ENCODE peak calls at places on chromosomes 12 and 14, in four cellular contexts. B, H, Z and R are unnamed samples.

GRCh38 chr12:4892418-4892817 is 17.3 kb upstream of the KCNA1 start:
- DNase-seq in B (no peak), H (no peak), Z (no peak), R (no peak)

GRCh38 chr12:26198742-26199141 is 3.4 kb downstream of the SSPN start:
- DNase-seq in B (peak; percentile 51), H (peak; percentile 29), Z (peak; percentile 52), R (no peak)

GRCh38 chr12:96466939-96467751 is 22.2 kb upstream of the CFAP54 start:
- DNase-seq in B (peak; percentile 69), H (no peak), Z (no peak), R (no peak)

GRCh38 chr12:69906411-69907216 is 81.6 kb downstream of the MYRFL start:
- DNase-seq in B (no peak), H (no peak), Z (no peak), R (no peak)

GRCh38 chr12:19430988-19431387 is 8.3 kb upstream of the AEBP2 start:
- DNase-seq in B (no peak), H (no peak), Z (no peak), R (no peak)

GRCh38 chr14:98444077-98444476 is 827.9 kb downstream of the BCL11B start:
- DNase-seq in B (no peak), H (no peak), Z (no peak), R (peak; percentile 37)

GRCh38 chr12:3680919-3681594 is 71.9 kb downstream of the CRACR2A start:
- DNase-seq in B (peak; percentile 14), H (peak; percentile 71), Z (peak; percentile 26), R (no peak)

GRCh38 chr12:80188566-80188965 is 89.2 kb downstream of the OTOGL start:
- DNase-seq in B (no peak), H (no peak), Z (no peak), R (no peak)

GRCh38 chr12:124640096-124640495 is 72.7 kb upstream of the NCOR2 start:
- DNase-seq in B (peak; percentile 88), H (no peak), Z (peak; percentile 46), R (no peak)

GRCh38 chr14:23055147-23055550 is 2.2 kb downstream of the CDH24 start:
- DNase-seq in B (no peak), H (no peak), Z (no peak), R (no peak)

GRCh38 chr12:138898-139534 is 72.4 kb downstream of the IQSEC3 start:
- DNase-seq in B (no peak), H (peak; percentile 29), Z (no peak), R (peak; percentile 57)

GRCh38 chr12:67843257-67843656 is 146.0 kb upstream of the IFNG-AS1 start:
- DNase-seq in B (no peak), H (no peak), Z (no peak), R (no peak)

GRCh38 chr12:89708793-89709156 is at the start of gene ATP2B1:
- DNase-seq in B (peak; percentile 90), H (peak; percentile 89), Z (peak; percentile 88), R (peak; percentile 89)

GRCh38 chr12:12267801-12268200 is 957 bp upstream of the LRP6 start:
- DNase-seq in B (no peak), H (no peak), Z (no peak), R (no peak)

GRCh38 chr14:48563465-48563864 is 888.1 kb upstream of the MDGA2 start:
- DNase-seq in B (peak; percentile 86), H (no peak), Z (no peak), R (no peak)

GRCh38 chr12:7114008-7114407 is 5.0 kb upstream of the C1RL start:
- DNase-seq in B (no peak), H (no peak), Z (no peak), R (no peak)

GRCh38 chr14:53954551-53955233 is 1.9 kb downstream of the BMP4 start:
- DNase-seq in B (peak; percentile 19), H (peak; percentile 32), Z (peak; percentile 35), R (no peak)

GRCh38 chr12:98232753-98233385 is 282.5 kb upstream of the TMPO start:
- DNase-seq in B (no peak), H (no peak), Z (no peak), R (no peak)

GRCh38 chr14:22391908-22392307 is 197.1 kb downstream of the DAD1 start:
- DNase-seq in B (peak; percentile 60), H (peak; percentile 34), Z (peak; percentile 57), R (no peak)

GRCh38 chr14:27391331-27391730 is 793.5 kb upstream of the NOVA1 start:
- DNase-seq in B (no peak), H (no peak), Z (no peak), R (no peak)

GRCh38 chr14:74852922-74853530 is 22.9 kb downstream of the PROX2 start:
- DNase-seq in B (no peak), H (no peak), Z (no peak), R (no peak)

GRCh38 chr12:9798008-9798619 is 29.2 kb upstream of the KLRF1 start:
- DNase-seq in B (peak; percentile 80), H (no peak), Z (no peak), R (peak; percentile 53)

GRCh38 chr14:42027271-42027670 is 420.6 kb downstream of the LRFN5 start:
- DNase-seq in B (no peak), H (no peak), Z (no peak), R (no peak)

GRCh38 chr12:90199008-90199407 is 490.4 kb upstream of the ATP2B1 start:
- DNase-seq in B (no peak), H (no peak), Z (no peak), R (no peak)

GRCh38 chr12:47744778-47745436 is 13.8 kb downstream of the RAPGEF3 start:
- DNase-seq in B (no peak), H (no peak), Z (no peak), R (no peak)

GRCh38 chr12:75814856-75815754 is 216.5 kb downstream of the PHLDA1 start:
- DNase-seq in B (peak; percentile 66), H (no peak), Z (peak; percentile 51), R (no peak)

GRCh38 chr14:83529531-83529930 is 1995.9 kb upstream of the SEL1L start:
- DNase-seq in B (no peak), H (no peak), Z (no peak), R (no peak)

GRCh38 chr14:99326041-99326710 is 54.2 kb upstream of the BCL11B start:
- DNase-seq in B (no peak), H (no peak), Z (no peak), R (no peak)

GRCh38 chr14:100221419-100222218 is 17.3 kb upstream of the YY1 start:
- DNase-seq in B (peak; percentile 61), H (peak; percentile 39), Z (peak; percentile 41), R (peak; percentile 59)

GRCh38 chr14:75317148-75317547 is 38.5 kb downstream of the FOS start:
- DNase-seq in B (no peak), H (no peak), Z (no peak), R (no peak)

GRCh38 chr14:22414876-22415632 is 174.0 kb downstream of the DAD1 start:
- DNase-seq in B (no peak), H (no peak), Z (no peak), R (no peak)

GRCh38 chr14:34275038-34275437 is 187.0 kb downstream of the SPTSSA start:
- DNase-seq in B (no peak), H (no peak), Z (no peak), R (no peak)
- H3K4me3 ChIP-seq in B (no peak overlapping the region), H (no peak overlapping the region), Z (no peak overlapping the region), R (no peak overlapping the region)

GRCh38 chr12:64544796-64545382 is 65.4 kb upstream of the RASSF3 start:
- DNase-seq in B (no peak), H (no peak), Z (no peak), R (no peak)

GRCh38 chr12:64549108-64549507 is 61.2 kb upstream of the RASSF3 start:
- DNase-seq in B (no peak), H (no peak), Z (no peak), R (no peak)

GRCh38 chr12:64544371-64544770 is 65.9 kb upstream of the RASSF3 start:
- DNase-seq in B (no peak), H (no peak), Z (no peak), R (no peak)
- TF ChIP-seq CTCF in B (no peak), H (no peak), Z (no peak), R (no peak)

GRCh38 chr14:94029671-94030203 is 3.6 kb downstream of the OTUB2 start:
- DNase-seq in B (no peak), H (no peak), Z (no peak), R (no peak)
- H3K4me3 ChIP-seq in B (no peak overlapping the region), H (no peak overlapping the region), Z (no peak overlapping the region), R (no peak overlapping the region)

GRCh38 chr12:13982010-13982409 is 608 bp upstream of the GRIN2B start:
- DNase-seq in B (no peak), H (no peak), Z (no peak), R (no peak)
- TF ChIP-seq CTCF in B (no peak), H (peak; percentile 33), Z (no peak), R (no peak)

DNA sequence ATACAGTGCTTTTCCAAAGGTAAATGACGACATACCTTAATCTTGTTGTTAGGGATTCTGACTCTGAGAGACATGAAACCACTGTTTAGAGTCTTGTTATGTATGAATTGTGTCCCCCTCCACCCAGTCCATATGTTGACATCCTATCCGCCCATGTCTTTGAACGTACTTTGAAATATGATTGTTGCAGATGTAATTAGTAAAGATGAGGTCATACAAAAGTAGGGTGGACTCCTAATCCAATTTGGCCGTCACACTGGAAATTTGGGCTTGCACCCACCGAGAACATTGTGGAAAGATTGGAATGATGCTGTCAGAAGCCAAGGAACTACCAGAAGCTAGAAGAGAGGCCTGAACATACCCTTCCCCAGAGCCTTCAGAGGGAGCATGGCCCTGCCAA is 62.2 kb downstream of the RGS6 start:
- DNase-seq in B (no peak), H (no peak), Z (no peak), R (no peak)
- H3K4me3 ChIP-seq in B (no peak overlapping the region), H (no peak overlapping the region), Z (no peak overlapping the region), R (no peak overlapping the region)

DNA sequence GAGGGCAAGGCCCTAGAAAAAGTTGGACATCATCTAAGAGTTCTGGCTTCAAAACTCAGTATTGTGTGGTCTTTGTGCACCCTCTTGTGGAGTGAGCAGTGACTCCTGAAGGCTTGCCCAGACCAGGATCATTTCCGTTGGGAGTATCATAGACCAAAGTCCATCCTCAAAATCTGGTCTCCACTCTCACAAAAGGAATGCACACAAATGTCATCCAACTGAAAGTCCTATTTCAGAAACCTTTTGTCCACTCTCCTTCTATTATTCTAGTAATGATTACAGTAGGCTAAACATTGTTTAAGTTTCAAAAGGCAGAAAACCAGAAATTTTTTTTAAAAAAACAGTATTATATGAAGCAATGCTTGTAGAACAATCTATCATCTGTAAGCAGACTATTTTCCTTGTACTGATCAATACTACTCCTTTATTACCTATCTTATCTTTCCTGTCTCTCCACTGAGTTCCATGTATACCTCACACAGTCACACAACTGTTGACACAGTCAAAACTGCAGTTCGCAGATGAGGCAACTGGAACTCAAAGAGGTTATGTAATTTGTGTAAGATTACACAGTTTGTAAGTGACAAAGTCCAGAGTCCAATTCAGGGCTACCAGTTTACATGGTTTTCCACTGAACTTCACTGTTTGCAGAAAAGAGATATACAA is 41.4 kb downstream of the COX16 start:
- DNase-seq in B (peak; percentile 48), H (no peak), Z (peak; percentile 27), R (no peak)
- TF ChIP-seq CTCF in B (peak; percentile 42), H (peak; percentile 57), Z (peak; percentile 55), R (no peak)